ENCODE peak calls at places on chromosome 4, in nine cellular contexts. U is WERI-Rb-1; A is uterus; W is body of pancreas; M is heart right ventricle; N is ovary; F is upper lobe of left lung; T is H9; E is effector memory CD4-positive, alpha-beta T cell. P is an unnamed sample.

GRCh38 chr4:55757356-55758024 is 62.1 kb upstream of the EXOC1L start:
- DNase-seq in U (no peak), A (no peak), W (no peak), M (no peak), N (no peak), F (no peak), T (no peak), E (no peak), P (no peak)

GRCh38 chr4:45131020-45131419 is 404.7 kb upstream of the GNPDA2 start:
- DNase-seq in U (no peak), A (no peak), W (no peak), M (no peak), N (no peak), F (no peak), T (no peak), E (no peak), P (no peak)

GRCh38 chr4:100165809-100166208 is 24.5 kb downstream of the DDIT4L start:
- DNase-seq in U (no peak), A (no peak), W (no peak), M (no peak), N (no peak), F (no peak), T (no peak), E (no peak), P (no peak)

GRCh38 chr4:183416878-183417277 is 27.6 kb upstream of the CDKN2AIP start:
- DNase-seq in U (no peak), A (no peak), W (no peak), M (no peak), N (no peak), F (no peak), T (no peak), E (no peak), P (no peak)

GRCh38 chr4:140238353-140239041 is 84.5 kb upstream of the MAML3 start:
- DNase-seq in U (peak), A (peak), W (peak), M (peak), N (peak), F (peak), T (peak), E (no peak), P (peak)

GRCh38 chr4:154332681-154333421 is 158.7 kb downstream of the DCHS2 start:
- DNase-seq in U (peak), A (peak), W (peak), M (peak), N (peak), F (no peak), T (peak), E (peak), P (no peak)

GRCh38 chr4:55326629-55327028 is 19.4 kb upstream of the SRD5A3 start:
- DNase-seq in U (no peak), A (no peak), W (no peak), M (no peak), N (no peak), F (no peak), T (no peak), E (no peak), P (no peak)

GRCh38 chr4:25892796-25893195 is 21.2 kb upstream of the SMIM20 start:
- DNase-seq in U (no peak), A (no peak), W (no peak), M (peak), N (peak), F (no peak), T (no peak), E (no peak), P (no peak)

GRCh38 chr4:160595646-160596045 is 1492.8 kb downstream of the RAPGEF2 start:
- DNase-seq in U (no peak), A (no peak), W (no peak), M (no peak), N (no peak), F (no peak), T (no peak), E (no peak), P (no peak)

GRCh38 chr4:40170588-40170987 is 26.2 kb upstream of the RHOH start:
- DNase-seq in U (no peak), A (no peak), W (no peak), M (no peak), N (no peak), F (no peak), T (no peak), E (no peak), P (no peak)

GRCh38 chr4:46123872-46124755 is at the start of gene GABRG1:
- DNase-seq in U (no peak), A (no peak), W (no peak), M (no peak), N (peak), F (no peak), T (peak), E (no peak), P (no peak)

GRCh38 chr4:175017751-175018150 is 99.6 kb downstream of the ADAM29 start:
- DNase-seq in U (no peak), A (no peak), W (no peak), M (no peak), N (no peak), F (no peak), T (no peak), E (no peak), P (no peak)

GRCh38 chr4:91746551-91746950 is 557.2 kb upstream of the GRID2 start:
- DNase-seq in U (peak), A (no peak), W (no peak), M (no peak), N (no peak), F (no peak), T (no peak), E (no peak), P (no peak)

GRCh38 chr4:148654131-148654530 is 211.9 kb upstream of the NR3C2 start:
- DNase-seq in U (no peak), A (no peak), W (no peak), M (no peak), N (no peak), F (no peak), T (no peak), E (no peak), P (no peak)

GRCh38 chr4:77072195-77072753 is 3.5 kb downstream of the CCNI start:
- DNase-seq in U (no peak), A (no peak), W (peak), M (no peak), N (no peak), F (peak), T (no peak), E (peak), P (no peak)

GRCh38 chr4:6306299-6306698 is 36.6 kb downstream of the WFS1 start:
- DNase-seq in U (no peak), A (no peak), W (no peak), M (no peak), N (no peak), F (no peak), T (no peak), E (no peak), P (no peak)
- H3K27ac ChIP-seq in U (no peak), A (no peak), W (no peak), M (no peak), N (no peak), F (no peak), T (no peak), E (no peak), P (no peak)

DNA sequence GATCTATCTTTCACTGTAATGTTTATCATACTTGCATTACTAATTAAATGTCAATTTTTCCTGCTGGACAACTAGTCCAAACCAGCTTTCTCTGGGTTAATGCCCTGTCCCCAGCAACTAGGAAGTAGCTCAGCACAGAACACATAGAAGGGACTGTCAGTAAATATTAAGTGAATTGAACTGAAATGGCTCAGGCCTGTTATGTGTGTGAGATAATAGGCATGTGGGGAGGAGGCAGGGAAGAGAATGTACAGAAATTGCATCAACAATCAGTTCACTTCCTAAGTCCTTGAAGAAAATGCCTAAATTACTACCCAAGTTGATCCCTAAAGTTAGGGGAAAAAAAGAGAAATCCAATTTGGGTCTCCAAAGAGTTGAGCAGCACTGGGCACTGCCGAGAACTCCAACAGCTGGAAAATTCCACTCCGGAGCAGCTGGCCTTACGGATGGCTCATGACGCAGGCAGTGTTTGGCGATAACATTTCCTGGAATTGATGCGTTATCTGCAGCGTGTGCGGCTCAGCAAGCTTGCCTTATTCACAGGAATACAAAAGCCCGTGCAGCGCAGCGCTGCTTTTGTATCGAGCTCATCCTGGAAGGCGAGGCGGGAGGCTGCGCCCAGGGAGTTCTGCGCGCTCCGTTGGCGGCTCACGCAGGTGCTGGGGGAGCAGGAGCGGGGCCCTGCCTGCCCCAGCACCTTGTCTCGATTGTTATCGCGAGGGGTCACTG is 297.3 kb upstream of the LCORL start:
- DNase-seq in U (no peak), A (no peak), W (peak), M (peak), N (peak), F (no peak), T (no peak), E (no peak), P (no peak)
- H3K27ac ChIP-seq in U (no peak), A (no peak), W (peak), M (no peak), N (no peak), F (peak), T (no peak), E (no peak), P (no peak)

GRCh38 chr4:122842984-122843531 is 16.4 kb downstream of the FGF2 start:
- DNase-seq in U (peak), A (no peak), W (no peak), M (no peak), N (no peak), F (no peak), T (no peak), E (no peak), P (no peak)
- H3K27ac ChIP-seq in U (no peak), A (peak), W (no peak), M (no peak), N (no peak), F (no peak), T (no peak), E (no peak), P (no peak)

DNA sequence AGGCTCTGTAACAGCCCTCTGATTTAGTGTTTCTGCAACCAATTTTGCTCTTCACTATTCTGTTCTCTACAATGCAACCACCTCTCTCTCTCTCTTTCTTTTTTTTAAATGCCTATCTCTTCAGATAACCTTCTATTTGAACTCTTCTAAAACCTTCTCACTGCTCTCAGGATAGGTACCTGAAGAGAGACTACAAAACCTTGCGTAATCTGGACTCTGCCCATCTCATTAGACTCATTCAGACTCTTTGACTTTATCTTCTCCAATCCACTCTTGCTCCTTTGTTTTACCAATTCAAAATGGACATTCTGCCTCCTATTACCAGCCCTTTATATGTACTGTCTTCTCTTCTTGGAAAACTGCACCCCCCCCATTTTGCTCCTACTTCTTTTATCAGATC is 291.6 kb downstream of the CAMK2D start:
- DNase-seq in U (no peak), A (no peak), W (no peak), M (no peak), N (no peak), F (no peak), T (no peak), E (no peak), P (no peak)
- H3K27ac ChIP-seq in U (no peak), A (peak), W (no peak), M (peak), N (no peak), F (peak), T (no peak), E (no peak), P (no peak)

DNA sequence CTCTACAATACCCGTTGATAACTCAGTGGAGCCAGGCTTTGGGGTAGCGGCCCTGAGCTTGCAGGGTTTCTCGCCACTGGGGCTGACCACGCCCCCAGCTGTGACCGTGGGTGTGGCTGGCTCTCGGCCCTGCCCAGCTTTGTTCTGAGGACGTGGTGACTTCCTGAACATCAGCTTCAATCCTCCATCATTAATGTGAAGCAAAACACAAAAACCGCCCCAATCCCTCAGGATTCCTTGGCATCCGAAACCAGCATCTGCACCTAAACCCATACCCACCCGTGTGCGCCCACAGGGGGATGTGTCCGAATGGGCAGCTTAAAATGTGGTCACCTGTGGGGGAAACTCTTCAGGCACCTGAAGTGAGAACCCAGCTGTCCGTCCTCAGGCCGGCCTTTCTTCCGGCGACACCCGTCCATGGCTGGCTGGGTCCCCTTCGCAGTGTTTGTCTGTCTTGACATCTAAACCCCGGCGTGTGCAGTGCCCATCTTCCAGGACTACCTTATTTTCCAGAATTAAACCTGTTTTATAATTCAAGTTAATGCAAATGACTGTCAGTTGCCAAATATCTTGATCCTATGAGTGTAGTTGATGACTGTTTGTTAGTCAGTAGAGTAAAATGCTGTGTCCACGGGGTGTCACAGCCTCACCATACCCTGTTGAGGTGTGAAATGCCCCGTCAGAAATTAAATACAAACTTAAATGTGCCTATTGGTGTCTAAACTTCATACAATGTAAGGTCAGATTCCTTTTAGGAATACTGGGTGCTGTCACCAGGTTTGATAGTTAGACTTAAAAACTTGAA is 27.3 kb downstream of the NELFA start:
- DNase-seq in U (peak), A (no peak), W (no peak), M (no peak), N (no peak), F (peak), T (peak), E (no peak), P (peak)
- H3K27ac ChIP-seq in U (no peak), A (no peak), W (no peak), M (no peak), N (no peak), F (no peak), T (no peak), E (no peak), P (no peak)

GRCh38 chr4:143185253-143186107 is 763 bp downstream of the USP38 start:
- DNase-seq in U (no peak), A (no peak), W (no peak), M (peak), N (no peak), F (peak), T (peak), E (peak), P (no peak)

GRCh38 chr4:143183513-143184216 is 1.1 kb upstream of the USP38 start:
- DNase-seq in U (no peak), A (no peak), W (no peak), M (no peak), N (no peak), F (no peak), T (no peak), E (no peak), P (no peak)

GRCh38 chr4:143186202-143186601 is 1.5 kb downstream of the USP38 start:
- DNase-seq in U (no peak), A (no peak), W (no peak), M (no peak), N (no peak), F (no peak), T (no peak), E (no peak), P (no peak)

GRCh38 chr4:143184217-143184502 is 557 bp upstream of the USP38 start:
- DNase-seq in U (no peak), A (no peak), W (no peak), M (no peak), N (no peak), F (no peak), T (no peak), E (no peak), P (no peak)

DNA sequence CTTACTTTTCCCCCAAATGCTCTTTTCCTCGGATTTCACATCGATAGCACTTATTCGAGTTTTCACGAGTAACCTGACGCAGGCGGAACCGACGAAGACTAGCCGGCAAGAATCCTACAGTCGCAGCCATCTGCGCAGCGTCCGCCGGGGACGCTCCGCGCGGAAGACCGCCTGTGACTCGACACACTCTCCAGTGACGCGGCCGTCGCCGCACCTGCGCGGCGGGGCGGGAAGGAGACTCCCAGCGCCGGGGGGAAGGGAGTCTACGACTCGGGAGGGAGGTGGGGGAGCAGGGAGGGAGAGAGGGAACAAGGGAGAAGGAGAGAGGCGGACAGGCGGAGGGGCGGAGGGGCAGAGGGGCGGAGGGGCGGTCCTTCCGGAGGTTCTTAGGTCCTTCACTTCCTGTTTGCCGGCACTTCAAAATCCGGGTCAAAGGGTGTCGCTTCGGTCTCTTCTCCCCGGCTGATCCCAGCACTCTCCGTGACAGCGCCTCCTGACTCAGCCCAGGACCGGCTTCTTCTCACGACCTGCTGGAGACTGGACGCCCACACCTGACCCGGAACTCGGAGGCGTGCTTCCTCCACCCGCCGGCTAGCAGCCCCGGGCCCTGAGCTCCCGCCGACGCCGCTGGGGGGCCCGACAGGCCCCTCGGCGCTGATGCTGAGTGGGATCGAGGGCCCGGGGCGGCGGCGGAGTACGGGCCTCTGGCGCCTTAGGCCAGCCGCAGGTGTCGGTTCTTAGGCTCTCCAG is at the start of gene USP38:
- DNase-seq in U (peak), A (peak), W (peak), M (peak), N (peak), F (peak), T (peak), E (peak), P (peak)
- H3K27ac ChIP-seq in U (peak), A (peak), W (peak), M (peak), N (peak), F (peak), T (peak), E (peak), P (peak)

DNA sequence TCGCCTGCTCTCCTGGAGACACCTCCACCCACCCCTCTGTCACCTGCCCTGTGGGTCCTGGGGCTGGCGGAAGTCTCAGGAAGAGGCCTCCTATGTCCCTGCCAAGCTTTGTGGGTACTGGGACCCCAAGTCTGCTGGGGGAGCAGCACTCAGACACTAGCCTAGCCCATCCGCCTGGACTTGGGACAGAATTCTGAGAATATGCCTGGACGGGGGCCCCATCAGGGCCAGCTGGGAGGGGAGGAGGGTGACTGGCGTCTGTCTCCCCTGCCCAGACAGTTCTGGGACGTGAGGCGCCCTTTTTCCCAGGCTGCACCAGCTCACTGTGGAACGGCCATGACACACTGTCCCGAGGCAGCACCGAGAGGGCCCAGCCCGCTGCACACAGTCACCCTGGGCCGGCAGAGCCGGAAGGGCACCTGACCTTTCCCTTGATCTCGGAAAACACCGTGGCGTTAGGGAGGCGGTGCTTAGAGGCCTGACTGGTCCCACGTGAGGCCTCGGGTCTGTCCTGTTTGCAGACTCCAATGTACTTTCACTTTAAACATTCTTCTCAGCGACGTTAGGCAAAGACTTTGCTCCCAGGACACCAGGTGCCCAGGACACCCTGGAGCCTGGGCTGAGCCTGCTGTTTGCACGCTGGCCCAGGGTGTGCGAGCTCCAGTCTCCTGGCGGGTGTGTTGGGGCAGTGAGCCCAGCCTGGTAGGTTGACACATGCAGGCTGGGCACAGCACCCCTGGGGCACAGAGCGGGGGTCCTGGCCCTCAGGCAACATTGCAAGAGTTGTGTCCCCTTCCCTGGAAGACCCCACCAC is 700 bp downstream of the SLC26A1 start:
- DNase-seq in U (no peak), A (no peak), W (peak), M (no peak), N (no peak), F (peak), T (no peak), E (no peak), P (no peak)
- H3K27ac ChIP-seq in U (peak), A (no peak), W (peak), M (no peak), N (no peak), F (peak), T (no peak), E (no peak), P (no peak)

GRCh38 chr4:21001490-21001889 is 301.2 kb downstream of the PACRGL start:
- DNase-seq in U (no peak), A (no peak), W (no peak), M (no peak), N (no peak), F (no peak), T (no peak), E (no peak), P (no peak)
- H3K27ac ChIP-seq in U (no peak), A (no peak), W (no peak), M (no peak), N (no peak), F (no peak), T (no peak), E (no peak), P (no peak)